ENCODE peak calls at places on chromosome 7, in seven cellular contexts. F is fibroblast of lung, J is suprapubic skin, Q is tibial nerve, V is psoas muscle, Y is endothelial cell of umbilical vein, S is heart right ventricle. K is an unnamed sample.

GRCh38 chr7:1087462-1087809 is 477 bp upstream of the GPER1 start:
- DNase-seq in F (peak), J (no peak), Q (no peak), V (no peak), Y (no peak), S (no peak), K (no peak)

GRCh38 chr7:148079206-148079605 is 511.4 kb upstream of the C7orf33 start:
- DNase-seq in F (no peak), J (no peak), Q (no peak), V (no peak), Y (no peak), S (no peak), K (no peak)

GRCh38 chr7:50674896-50675835 is 107.5 kb downstream of the GRB10 start:
- DNase-seq in F (no peak), J (no peak), Q (no peak), V (no peak), Y (no peak), S (no peak), K (no peak)

GRCh38 chr7:85510287-85510686 is 323.4 kb upstream of the SEMA3D start:
- DNase-seq in F (no peak), J (no peak), Q (no peak), V (no peak), Y (no peak), S (no peak), K (no peak)

GRCh38 chr7:7920481-7920880 is 48.1 kb upstream of the GLCCI1 start:
- DNase-seq in F (no peak), J (no peak), Q (no peak), V (no peak), Y (no peak), S (no peak), K (no peak)

GRCh38 chr7:16242920-16243319 is 178.4 kb downstream of the CRPPA start:
- DNase-seq in F (no peak), J (no peak), Q (no peak), V (no peak), Y (no peak), S (no peak), K (no peak)

GRCh38 chr7:47518827-47519226 is 63.1 kb downstream of the TNS3 start:
- DNase-seq in F (peak), J (no peak), Q (no peak), V (no peak), Y (no peak), S (no peak), K (no peak)

GRCh38 chr7:69941077-69941476 is 342.8 kb downstream of the AUTS2 start:
- DNase-seq in F (no peak), J (no peak), Q (no peak), V (no peak), Y (no peak), S (no peak), K (no peak)

GRCh38 chr7:114649689-114650088 is 235.1 kb downstream of the FOXP2 start:
- DNase-seq in F (no peak), J (no peak), Q (no peak), V (no peak), Y (no peak), S (no peak), K (no peak)

GRCh38 chr7:155594961-155595366 is 48.6 kb upstream of the CNPY1 start:
- DNase-seq in F (no peak), J (no peak), Q (no peak), V (no peak), Y (no peak), S (no peak), K (no peak)

GRCh38 chr7:27101188-27101905 is 1.1 kb downstream of the HOXA2 start:
- DNase-seq in F (peak), J (no peak), Q (no peak), V (no peak), Y (peak), S (no peak), K (no peak)

GRCh38 chr7:64182036-64182790 is 24.8 kb upstream of the ZNF735 start:
- DNase-seq in F (no peak), J (no peak), Q (no peak), V (no peak), Y (no peak), S (no peak), K (no peak)

GRCh38 chr7:3207387-3207786 is 93.7 kb upstream of the SDK1 start:
- DNase-seq in F (no peak), J (no peak), Q (no peak), V (no peak), Y (no peak), S (no peak), K (no peak)

GRCh38 chr7:28961972-28962371 is 3.8 kb upstream of the TRIL start:
- DNase-seq in F (no peak), J (no peak), Q (no peak), V (no peak), Y (no peak), S (no peak), K (no peak)

GRCh38 chr7:86372262-86372661 is 271.4 kb upstream of the GRM3 start:
- DNase-seq in F (no peak), J (no peak), Q (no peak), V (no peak), Y (no peak), S (no peak), K (no peak)

GRCh38 chr7:7738622-7739021 is 20.2 kb upstream of the RPA3 start:
- DNase-seq in F (no peak), J (no peak), Q (no peak), V (no peak), Y (no peak), S (no peak), K (no peak)

GRCh38 chr7:28160551-28160991 is 20.0 kb downstream of the JAZF1 start:
- DNase-seq in F (peak), J (no peak), Q (no peak), V (no peak), Y (no peak), S (no peak), K (no peak)

GRCh38 chr7:119664601-119665000 is 608.4 kb upstream of the KCND2 start:
- DNase-seq in F (peak), J (no peak), Q (no peak), V (no peak), Y (peak), S (no peak), K (no peak)

GRCh38 chr7:511476-512145 is 8.0 kb downstream of the PDGFA start:
- DNase-seq in F (no peak), J (no peak), Q (no peak), V (peak), Y (no peak), S (peak), K (no peak)

GRCh38 chr7:98200364-98200763 is 10.9 kb upstream of the BHLHA15 start:
- DNase-seq in F (no peak), J (no peak), Q (no peak), V (no peak), Y (no peak), S (no peak), K (no peak)

GRCh38 chr7:47888371-47889265 is 59.6 kb downstream of the PKD1L1 start:
- DNase-seq in F (no peak), J (no peak), Q (no peak), V (no peak), Y (no peak), S (no peak), K (no peak)

GRCh38 chr7:135197343-135197742 is 14.0 kb downstream of the WDR91 start:
- DNase-seq in F (no peak), J (no peak), Q (no peak), V (no peak), Y (no peak), S (no peak), K (no peak)

GRCh38 chr7:19690736-19691135 is 18.1 kb downstream of the POLR1F start:
- DNase-seq in F (peak), J (no peak), Q (no peak), V (no peak), Y (no peak), S (no peak), K (no peak)

GRCh38 chr7:19116121-19117080 is 1.0 kb downstream of the TWIST1 start:
- DNase-seq in F (peak), J (no peak), Q (no peak), V (peak), Y (peak), S (peak), K (no peak)

GRCh38 chr7:1053002-1053411 is 8.7 kb downstream of the GPR146 start:
- DNase-seq in F (no peak), J (no peak), Q (no peak), V (no peak), Y (peak), S (no peak), K (no peak)

GRCh38 chr7:54817125-54817524 is 58.1 kb upstream of the SEC61G start:
- DNase-seq in F (no peak), J (no peak), Q (no peak), V (no peak), Y (no peak), S (no peak), K (no peak)

GRCh38 chr7:133873631-133874030 is 253.5 kb upstream of the LRGUK start:
- DNase-seq in F (peak), J (no peak), Q (no peak), V (no peak), Y (peak), S (no peak), K (no peak)

GRCh38 chr7:99368750-99369389 is 5.7 kb upstream of the ARPC1B start:
- DNase-seq in F (no peak), J (no peak), Q (no peak), V (no peak), Y (no peak), S (no peak), K (no peak)

GRCh38 chr7:117672433-117672832 is 192.6 kb downstream of the CFTR start:
- DNase-seq in F (no peak), J (no peak), Q (no peak), V (no peak), Y (no peak), S (no peak), K (peak)

GRCh38 chr7:117673367-117673766 is 193.5 kb downstream of the CFTR start:
- DNase-seq in F (peak), J (no peak), Q (no peak), V (no peak), Y (no peak), S (no peak), K (no peak)

GRCh38 chr7:117667456-117667855 is 187.6 kb downstream of the CFTR start:
- DNase-seq in F (peak), J (no peak), Q (no peak), V (no peak), Y (no peak), S (no peak), K (no peak)

GRCh38 chr7:117666689-117667088 is 186.9 kb downstream of the CFTR start:
- DNase-seq in F (no peak), J (no peak), Q (no peak), V (no peak), Y (no peak), S (no peak), K (no peak)

GRCh38 chr7:117669818-117670217 is 190.0 kb downstream of the CFTR start:
- DNase-seq in F (no peak), J (no peak), Q (no peak), V (no peak), Y (no peak), S (no peak), K (no peak)
- TF ChIP-seq CTCF in F (no peak), J (no peak), Q (no peak), V (no peak), Y (no peak), S (no peak), K (no peak)

GRCh38 chr7:142815099-142815498 is 39.8 kb upstream of the EPHB6 start:
- DNase-seq in F (no peak), J (no peak), Q (no peak), V (no peak), Y (no peak), S (no peak), K (no peak)
- H3K4me3 ChIP-seq in F (no peak), J (no peak), Q (no peak), V (no peak), Y (no peak), S (no peak), K (no peak)

GRCh38 chr7:89772276-89772675 is 382.0 kb upstream of the STEAP1 start:
- DNase-seq in F (no peak), J (no peak), Q (no peak), V (no peak), Y (no peak), S (no peak), K (no peak)

GRCh38 chr7:89775459-89775858 is 378.8 kb upstream of the STEAP1 start:
- DNase-seq in F (no peak), J (no peak), Q (no peak), V (no peak), Y (no peak), S (no peak), K (no peak)

GRCh38 chr7:89773594-89773993 is 380.7 kb upstream of the STEAP1 start:
- DNase-seq in F (no peak), J (no peak), Q (no peak), V (no peak), Y (no peak), S (no peak), K (no peak)

GRCh38 chr7:89770156-89770555 is 384.1 kb upstream of the STEAP1 start:
- DNase-seq in F (no peak), J (no peak), Q (no peak), V (no peak), Y (peak), S (no peak), K (no peak)

GRCh38 chr7:89771003-89771636 is 383.1 kb upstream of the STEAP1 start:
- DNase-seq in F (no peak), J (no peak), Q (no peak), V (no peak), Y (peak), S (no peak), K (no peak)
- TF ChIP-seq CTCF in F (no peak), J (no peak), Q (no peak), V (no peak), Y (no peak), S (no peak), K (peak)

GRCh38 chr7:130750774-130751173 is 16.8 kb upstream of the KLF14 start:
- DNase-seq in F (no peak), J (no peak), Q (no peak), V (no peak), Y (no peak), S (no peak), K (no peak)
- H3K4me3 ChIP-seq in F (no peak), J (no peak), Q (no peak), V (no peak), Y (no peak), S (no peak), K (no peak)

DNA sequence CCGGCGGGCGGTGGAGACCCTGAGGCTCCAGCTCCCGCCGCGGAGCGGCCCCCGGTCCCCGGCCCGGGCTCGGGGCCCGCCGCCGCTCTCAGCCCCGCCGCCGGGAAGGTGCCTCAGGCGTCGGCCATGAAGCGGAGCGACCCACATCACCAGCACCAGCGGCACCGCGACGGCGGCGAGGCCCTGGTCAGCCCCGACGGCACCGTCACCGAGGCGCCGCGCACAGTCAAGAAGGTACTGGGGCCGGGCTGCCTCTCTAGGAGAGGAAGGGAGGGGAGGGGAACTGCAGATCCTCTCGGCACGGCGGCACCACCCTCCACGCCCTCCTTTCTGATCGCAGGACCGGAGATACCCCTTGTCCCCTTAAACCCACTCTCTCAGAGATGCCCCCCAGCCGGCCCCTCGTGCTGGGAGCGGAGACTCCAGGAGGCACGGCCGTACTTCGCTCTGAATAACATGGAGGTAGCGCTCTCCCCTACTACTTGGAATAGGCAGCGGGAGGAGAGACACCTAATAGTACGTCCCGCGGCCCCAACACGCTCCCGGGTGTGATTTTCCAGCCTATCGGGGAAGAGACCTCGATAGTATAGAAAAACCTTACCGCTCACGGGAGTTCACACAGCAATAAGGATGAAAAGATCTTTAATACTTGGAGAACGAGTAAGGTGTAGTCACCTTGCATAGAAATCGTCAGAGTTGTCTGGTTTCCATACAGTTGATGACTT is 538 bp downstream of the AHCYL2 start:
- DNase-seq in F (peak), J (peak), Q (peak), V (peak), Y (peak), S (peak), K (no peak)
- TF ChIP-seq CTCF in F (no peak), J (no peak), Q (no peak), V (no peak), Y (no peak), S (no peak), K (no peak)

GRCh38 chr7:128737867-128738390 is 1.2 kb upstream of the CALU start:
- DNase-seq in F (peak), J (no peak), Q (no peak), V (no peak), Y (peak), S (no peak), K (no peak)
- H3K4me3 ChIP-seq in F (no peak), J (no peak), Q (no peak), V (no peak), Y (no peak), S (no peak), K (no peak)

DNA sequence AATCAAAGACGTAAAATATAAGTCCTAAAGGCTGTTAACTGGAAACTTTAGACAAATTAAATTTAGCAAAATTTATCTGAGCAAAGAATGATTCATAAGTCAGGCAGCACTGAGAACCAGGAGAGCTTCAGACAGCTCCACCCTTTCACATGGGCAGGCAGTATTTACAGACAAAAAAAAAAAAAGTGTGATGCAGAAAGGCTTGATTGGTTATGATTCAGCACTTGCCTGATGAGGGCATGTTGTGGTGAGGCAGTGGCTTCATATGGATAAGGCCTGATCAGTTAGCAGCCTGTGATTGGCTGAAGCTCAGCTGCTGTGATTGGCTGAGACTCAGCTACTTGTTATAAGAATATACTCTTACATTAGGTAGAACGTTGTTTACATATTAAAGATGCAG is 495.4 kb upstream of the POM121L12 start:
- DNase-seq in F (peak), J (no peak), Q (no peak), V (no peak), Y (no peak), S (no peak), K (no peak)
- TF ChIP-seq CTCF in F (no peak), J (no peak), Q (no peak), V (no peak), Y (no peak), S (no peak), K (no peak)